ENCODE peak calls at places on chromosome 13, in seven cellular contexts. Y is GM10248, Z is glutamatergic neuron, U is IMR-90, C is adrenal gland, O is astrocyte of the cerebellum, K is fibroblast of mammary gland. I is an unnamed sample.

GRCh38 chr13:41332829-41333228 is 21.8 kb downstream of the NAA16 start:
- DNase-seq in Y (no peak), Z (no peak), U (no peak), C (no peak), O (no peak), K (no peak), I (no peak)

GRCh38 chr13:111629457-111629856 is 309.0 kb downstream of the TEX29 start:
- DNase-seq in Y (no peak), Z (no peak), U (no peak), C (no peak), O (no peak), K (no peak), I (no peak)

GRCh38 chr13:110109910-110110309 is 197.0 kb downstream of the COL4A1 start:
- DNase-seq in Y (no peak), Z (no peak), U (peak; percentile 95), C (peak; percentile 93), O (peak; percentile 67), K (peak; percentile 96), I (no peak)

GRCh38 chr13:43159007-43159406 is 135.6 kb downstream of the DNAJC15 start:
- DNase-seq in Y (no peak), Z (no peak), U (peak; percentile 71), C (peak; percentile 6), O (peak; percentile 51), K (peak; percentile 42), I (no peak)

GRCh38 chr13:105587786-105588185 is 947.7 kb downstream of the EFNB2 start:
- DNase-seq in Y (no peak), Z (no peak), U (peak; percentile 2), C (no peak), O (no peak), K (no peak), I (no peak)

GRCh38 chr13:86051134-86052103 is 252.2 kb upstream of the SLITRK6 start:
- DNase-seq in Y (no peak), Z (no peak), U (no peak), C (no peak), O (peak; percentile 38), K (no peak), I (no peak)

GRCh38 chr13:26058704-26059103 is 6.9 kb upstream of the SHISA2 start:
- DNase-seq in Y (no peak), Z (no peak), U (no peak), C (no peak), O (no peak), K (no peak), I (no peak)

GRCh38 chr13:40271931-40272775 is 394.3 kb downstream of the FOXO1 start:
- DNase-seq in Y (no peak), Z (no peak), U (peak; percentile 22), C (peak; percentile 59), O (peak; percentile 94), K (peak; percentile 86), I (no peak)

GRCh38 chr13:23584275-23584674 is 14.1 kb downstream of the TNFRSF19 start:
- DNase-seq in Y (no peak), Z (no peak), U (no peak), C (no peak), O (no peak), K (no peak), I (no peak)

GRCh38 chr13:44601596-44601995 is 25.5 kb upstream of the TSC22D1 start:
- DNase-seq in Y (no peak), Z (no peak), U (no peak), C (no peak), O (no peak), K (no peak), I (no peak)

GRCh38 chr13:76646946-76647345 is 239.3 kb downstream of the KCTD12 start:
- DNase-seq in Y (no peak), Z (no peak), U (peak; percentile 4), C (no peak), O (no peak), K (peak; percentile 36), I (no peak)

GRCh38 chr13:72804301-72804700 is 22.4 kb downstream of the PIBF1 start:
- DNase-seq in Y (no peak), Z (no peak), U (no peak), C (no peak), O (no peak), K (no peak), I (no peak)

GRCh38 chr13:111505175-111505777 is 184.8 kb downstream of the TEX29 start:
- DNase-seq in Y (no peak), Z (peak; percentile 61), U (no peak), C (no peak), O (no peak), K (no peak), I (peak; percentile 52)

GRCh38 chr13:32246468-32246867 is 68.7 kb downstream of the ZAR1L start:
- DNase-seq in Y (peak; percentile 71), Z (peak; percentile 73), U (peak; percentile 76), C (peak; percentile 59), O (peak; percentile 44), K (peak; percentile 83), I (peak; percentile 49)

GRCh38 chr13:101514695-101515275 is 62.3 kb downstream of the ITGBL1 start:
- DNase-seq in Y (peak; percentile 4), Z (no peak), U (peak; percentile 68), C (peak; percentile 43), O (peak; percentile 63), K (peak; percentile 80), I (peak; percentile 6)

GRCh38 chr13:73722120-73722519 is 412.1 kb downstream of the KLF12 start:
- DNase-seq in Y (peak; percentile 26), Z (no peak), U (peak; percentile 77), C (no peak), O (peak; percentile 42), K (peak; percentile 58), I (no peak)

GRCh38 chr13:64078025-64078424 is 2662.4 kb upstream of the PCDH20 start:
- DNase-seq in Y (peak; percentile 2), Z (no peak), U (no peak), C (no peak), O (no peak), K (no peak), I (no peak)

GRCh38 chr13:71056581-71056980 is 810.4 kb downstream of the DACH1 start:
- DNase-seq in Y (no peak), Z (no peak), U (no peak), C (no peak), O (no peak), K (no peak), I (no peak)

GRCh38 chr13:95360464-95361097 is 59.3 kb upstream of the ABCC4 start:
- DNase-seq in Y (no peak), Z (no peak), U (peak; percentile 49), C (peak; percentile 15), O (no peak), K (peak; percentile 33), I (no peak)

GRCh38 chr13:24033527-24034302 is 126.8 kb upstream of the SPATA13 start:
- DNase-seq in Y (no peak), Z (no peak), U (peak; percentile 92), C (no peak), O (peak; percentile 15), K (peak; percentile 85), I (no peak)

GRCh38 chr13:39787086-39787487 is 131.6 kb downstream of the COG6 start:
- DNase-seq in Y (no peak), Z (no peak), U (no peak), C (no peak), O (no peak), K (peak; percentile 61), I (no peak)

GRCh38 chr13:77833331-77833863 is 85.2 kb downstream of the EDNRB start:
- DNase-seq in Y (no peak), Z (no peak), U (peak; percentile 88), C (peak; percentile 43), O (no peak), K (peak; percentile 87), I (no peak)

GRCh38 chr13:52067237-52067636 is 42.7 kb downstream of the UTP14C start:
- DNase-seq in Y (no peak), Z (no peak), U (no peak), C (no peak), O (no peak), K (peak; percentile 10), I (no peak)

DNA sequence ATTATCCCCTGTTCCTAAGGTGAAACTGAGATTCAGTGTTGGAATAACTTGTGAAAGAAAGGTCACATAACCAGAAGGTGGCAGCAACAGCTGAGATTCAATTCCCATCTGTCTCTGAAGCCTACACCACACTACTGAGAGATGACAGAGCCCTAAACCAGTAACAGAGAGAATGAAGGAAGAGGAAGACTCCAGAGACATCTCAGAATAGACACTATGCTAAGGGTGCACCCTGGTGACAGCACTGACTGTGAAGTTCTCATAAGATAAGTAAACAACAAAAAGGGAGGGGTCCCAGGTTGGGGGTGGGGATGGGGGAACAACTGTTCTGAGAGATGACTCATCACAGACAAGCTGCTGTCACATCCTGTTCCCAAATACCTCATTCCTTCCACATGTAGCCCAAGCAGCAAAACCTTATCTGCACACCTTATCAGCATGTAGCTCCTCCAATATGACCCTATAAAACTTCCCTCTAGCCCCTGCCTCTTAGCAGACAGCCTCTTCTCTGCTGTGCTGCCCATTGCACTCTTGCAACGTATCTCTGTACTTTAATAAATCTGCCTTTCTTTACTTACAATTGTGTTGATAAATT is 46.5 kb downstream of the UTP14C start:
- DNase-seq in Y (no peak), Z (no peak), U (peak; percentile 32), C (no peak), O (no peak), K (peak; percentile 45), I (no peak)
- TF ChIP-seq CTCF in Y (no peak), Z (no peak), U (peak; percentile 31), C (no peak), O (peak; percentile 14), K (peak; percentile 24), I (no peak)

DNA sequence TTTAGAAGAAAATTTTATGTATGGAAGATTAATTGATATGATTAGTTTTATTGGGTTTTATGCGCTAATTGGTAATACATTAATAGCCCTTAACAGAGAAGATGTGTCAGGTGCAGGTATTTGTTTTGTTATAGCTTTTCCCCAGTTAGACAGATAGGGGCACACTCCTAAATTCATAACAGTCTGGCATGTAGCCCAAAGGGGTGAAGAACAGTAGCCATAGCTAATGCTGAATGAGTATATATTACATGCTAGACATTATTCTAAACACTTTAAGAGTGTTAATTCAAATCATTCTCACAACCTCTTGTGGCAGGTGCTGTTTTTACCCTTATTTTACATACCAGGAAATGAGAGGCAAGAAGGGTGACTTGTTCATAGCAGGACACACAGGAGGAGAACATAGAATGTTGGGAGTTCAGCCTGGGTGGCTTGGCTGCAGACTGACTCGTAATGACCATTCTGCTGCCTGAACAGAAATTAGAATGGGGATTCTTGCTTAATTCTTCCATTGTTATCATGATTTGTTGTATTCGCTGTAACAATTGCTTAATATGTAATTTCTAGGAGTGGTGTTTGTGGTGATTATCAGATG is 20.1 kb downstream of the PCCA start:
- DNase-seq in Y (no peak), Z (no peak), U (peak; percentile 19), C (no peak), O (no peak), K (no peak), I (no peak)
- TF ChIP-seq CTCF in Y (no peak), Z (no peak), U (no peak), C (no peak), O (no peak), K (no peak), I (no peak)

GRCh38 chr13:97911311-97912138 is 42.0 kb upstream of the IPO5 start:
- DNase-seq in Y (peak; percentile 26), Z (peak; percentile 25), U (peak; percentile 32), C (peak; percentile 15), O (no peak), K (peak; percentile 65), I (no peak)
- TF ChIP-seq CTCF in Y (peak; percentile 39), Z (peak; percentile 39), U (peak; percentile 30), C (no peak), O (peak; percentile 33), K (peak; percentile 50), I (peak; percentile 46)

DNA sequence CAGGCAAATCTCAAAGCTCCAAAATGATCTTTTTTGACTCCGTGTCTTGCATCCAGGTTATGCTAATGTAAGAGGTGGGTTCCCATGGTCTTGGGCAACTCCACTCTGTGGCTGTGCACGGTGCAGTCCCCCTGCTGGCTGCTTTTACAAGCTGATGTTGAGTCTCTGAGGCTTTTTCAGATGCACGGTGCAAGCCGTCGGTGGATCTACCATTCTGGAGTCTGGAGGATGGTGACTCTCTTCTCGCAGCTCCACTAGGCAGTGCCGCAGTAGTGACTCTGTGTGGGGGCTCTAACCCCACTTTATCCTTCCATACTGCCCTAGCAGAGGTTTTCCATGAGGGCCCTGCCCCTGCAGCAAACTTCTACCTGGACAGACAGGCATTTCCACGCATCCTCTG is 266.8 kb upstream of the GPC6 start:
- DNase-seq in Y (no peak), Z (no peak), U (no peak), C (no peak), O (no peak), K (no peak), I (no peak)
- TF ChIP-seq CTCF in Y (no peak), Z (no peak), U (no peak), C (no peak), O (no peak), K (no peak), I (no peak)